ENCODE peak calls at places on chromosomes 1 and 21, in eight cellular contexts. L is IMR-90, U is fibroblast of lung, J is mammary epithelial cell, T is trophoblast cell, C is neural progenitor cell, H is endodermal cell, X is Karpas-422. R is an unnamed sample.

GRCh38 chr21:32795376-32795775 is 23.8 kb upstream of the PAXBP1 start:
- DNase-seq in L (no peak), U (no peak), J (no peak), T (no peak), C (no peak), H (no peak), X (no peak), R (no peak)

GRCh38 chr1:228668553-228669400 is 66.5 kb upstream of the RHOU start:
- DNase-seq in L (peak; percentile 42), U (peak; percentile 50), J (no peak), T (no peak), C (no peak), H (no peak), X (no peak), R (peak; percentile 56)

GRCh38 chr1:35564037-35564883 is 6.7 kb downstream of the NCDN start:
- DNase-seq in L (peak; percentile 78), U (peak; percentile 79), J (peak; percentile 71), T (peak; percentile 66), C (peak; percentile 88), H (peak; percentile 95), X (peak; percentile 91), R (peak; percentile 90)

GRCh38 chr1:215704089-215704860 is 137.2 kb downstream of the KCTD3 start:
- DNase-seq in L (peak; percentile 66), U (peak; percentile 55), J (peak; percentile 44), T (no peak), C (no peak), H (no peak), X (no peak), R (peak; percentile 76)

GRCh38 chr21:43772368-43772870 is 3.7 kb downstream of the CSTB start:
- DNase-seq in L (no peak), U (no peak), J (no peak), T (no peak), C (no peak), H (peak; percentile 65), X (no peak), R (no peak)

GRCh38 chr1:231039161-231040018 is 664 bp downstream of the FAM89A start:
- DNase-seq in L (peak; percentile 37), U (peak; percentile 41), J (peak; percentile 26), T (no peak), C (peak; percentile 75), H (peak; percentile 76), X (peak; percentile 74), R (peak; percentile 78)

GRCh38 chr1:29671957-29672356 is 435.6 kb downstream of the PTPRU start:
- DNase-seq in L (no peak), U (no peak), J (no peak), T (no peak), C (no peak), H (no peak), X (no peak), R (no peak)

GRCh38 chr1:110914676-110915075 is 41.7 kb downstream of the CD53 start:
- DNase-seq in L (peak; percentile 5), U (no peak), J (peak; percentile 11), T (peak; percentile 51), C (no peak), H (no peak), X (no peak), R (no peak)

GRCh38 chr21:36989699-36990507 is 16.6 kb upstream of the RIPPLY3 start:
- DNase-seq in L (peak; percentile 90), U (peak; percentile 93), J (peak; percentile 87), T (peak; percentile 93), C (peak; percentile 96), H (peak; percentile 96), X (peak; percentile 95), R (peak; percentile 96)

GRCh38 chr1:209839875-209840491 is 12.2 kb downstream of the UTP25 start:
- DNase-seq in L (peak; percentile 98), U (peak; percentile 94), J (peak; percentile 95), T (peak; percentile 57), C (no peak), H (no peak), X (no peak), R (peak; percentile 92)

GRCh38 chr1:78227705-78228260 is 182.0 kb downstream of the GIPC2 start:
- DNase-seq in L (peak; percentile 21), U (peak; percentile 48), J (no peak), T (no peak), C (no peak), H (no peak), X (no peak), R (no peak)

GRCh38 chr1:198601936-198602889 is 36.6 kb upstream of the PTPRC start:
- DNase-seq in L (peak; percentile 17), U (no peak), J (no peak), T (no peak), C (no peak), H (no peak), X (no peak), R (no peak)

GRCh38 chr1:162168261-162168660 is 98.8 kb downstream of the NOS1AP start:
- DNase-seq in L (no peak), U (peak; percentile 15), J (no peak), T (no peak), C (no peak), H (no peak), X (no peak), R (no peak)

GRCh38 chr1:205541161-205541886 is 36.9 kb downstream of the CDK18 start:
- DNase-seq in L (no peak), U (no peak), J (no peak), T (no peak), C (no peak), H (peak; percentile 37), X (no peak), R (no peak)

GRCh38 chr1:43708006-43708412 is 673 bp downstream of the ST3GAL3 start:
- DNase-seq in L (peak; percentile 57), U (peak; percentile 33), J (no peak), T (no peak), C (no peak), H (no peak), X (peak; percentile 66), R (peak; percentile 72)

GRCh38 chr1:189619682-189620332 is 857.9 kb downstream of the BRINP3 start:
- DNase-seq in L (peak; percentile 93), U (peak; percentile 86), J (peak; percentile 94), T (no peak), C (no peak), H (no peak), X (no peak), R (peak; percentile 86)

GRCh38 chr1:24867064-24867870 is 62.8 kb downstream of the RUNX3 start:
- DNase-seq in L (no peak), U (no peak), J (no peak), T (no peak), C (no peak), H (no peak), X (no peak), R (no peak)

GRCh38 chr1:158180741-158181576 is at the start of gene CD1D:
- DNase-seq in L (no peak), U (peak; percentile 25), J (peak; percentile 27), T (no peak), C (peak; percentile 77), H (peak; percentile 84), X (peak; percentile 72), R (peak; percentile 36)

GRCh38 chr1:21567241-21568005 is 58.2 kb downstream of the ALPL start:
- DNase-seq in L (peak; percentile 92), U (peak; percentile 24), J (peak; percentile 17), T (no peak), C (no peak), H (no peak), X (no peak), R (peak; percentile 41)

GRCh38 chr1:82227286-82227685 is 426.6 kb downstream of the ADGRL2 start:
- DNase-seq in L (no peak), U (no peak), J (no peak), T (no peak), C (no peak), H (no peak), X (no peak), R (no peak)
- H3K9ac ChIP-seq in L (no peak overlapping the region), U (no peak overlapping the region), J (no peak overlapping the region), T (no peak overlapping the region), C (no peak overlapping the region), H (no peak overlapping the region), X (no peak overlapping the region), R (peak overlapping the region; percentile 2)

GRCh38 chr21:34128124-34128523 is 54.7 kb downstream of the MRPS6 start:
- DNase-seq in L (no peak), U (no peak), J (no peak), T (no peak), C (peak; percentile 12), H (peak; percentile 53), X (no peak), R (no peak)

GRCh38 chr21:34129971-34130597 is 56.7 kb downstream of the MRPS6 start:
- DNase-seq in L (peak; percentile 48), U (peak; percentile 21), J (no peak), T (no peak), C (peak; percentile 65), H (peak; percentile 81), X (no peak), R (peak; percentile 65)

GRCh38 chr21:34128674-34129038 is 55.3 kb downstream of the MRPS6 start:
- DNase-seq in L (no peak), U (no peak), J (no peak), T (no peak), C (no peak), H (no peak), X (no peak), R (no peak)

GRCh38 chr21:34130598-34130985 is 57.2 kb downstream of the MRPS6 start:
- DNase-seq in L (no peak), U (no peak), J (no peak), T (no peak), C (no peak), H (no peak), X (no peak), R (no peak)

DNA sequence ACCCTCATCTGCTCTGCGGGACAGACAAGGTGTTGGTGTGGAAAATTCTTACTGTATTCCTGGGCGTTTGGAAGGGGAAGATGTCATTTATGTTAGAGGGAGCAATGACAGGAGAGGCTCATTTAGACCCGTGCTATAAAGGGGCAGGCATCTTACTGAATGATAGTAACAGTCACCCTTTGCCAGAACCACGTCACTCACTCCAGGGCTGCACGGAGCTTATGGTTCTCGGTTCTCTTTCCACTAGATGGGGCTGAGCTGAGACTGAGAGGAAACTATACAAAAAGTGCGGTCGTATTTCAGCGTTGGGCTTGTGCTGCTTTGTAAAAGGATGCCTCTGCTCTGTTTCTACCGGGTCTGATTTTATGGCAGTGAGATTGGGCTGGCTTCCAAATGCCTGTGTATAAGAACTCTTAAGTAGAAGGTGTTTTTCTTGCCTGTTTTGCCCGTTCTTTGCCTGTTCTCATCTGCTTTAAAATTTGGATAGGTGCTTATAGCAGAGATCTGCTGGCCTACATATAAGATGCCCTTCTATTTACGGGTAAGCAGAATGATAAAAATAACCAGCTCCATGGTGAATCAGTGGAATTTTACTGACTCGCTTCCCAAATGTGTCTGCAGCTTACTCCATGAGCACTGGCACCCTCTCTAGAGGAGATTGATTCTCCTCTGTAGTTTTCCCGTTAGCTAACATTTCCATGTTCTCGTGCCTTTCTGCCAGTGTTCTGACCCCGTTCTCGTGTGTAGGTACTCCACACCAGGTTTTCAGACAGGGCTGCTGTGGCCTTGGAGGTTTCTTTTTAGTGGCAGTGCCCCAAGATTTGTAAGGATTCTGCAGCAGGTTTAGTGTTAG is 55.9 kb downstream of the MRPS6 start:
- DNase-seq in L (peak; percentile 92), U (peak; percentile 92), J (peak; percentile 41), T (no peak), C (peak; percentile 73), H (peak; percentile 67), X (no peak), R (peak; percentile 96)
- H3K4me3 ChIP-seq in L (peak overlapping the region; percentile 20), U (peak overlapping the region; percentile 11), J (no peak overlapping the region), T (no peak overlapping the region), C (peak overlapping the region; percentile 28), H (peak overlapping the region; percentile 59), X (no peak overlapping the region), R (peak overlapping the region; percentile 73)

GRCh38 chr1:10724511-10724910 is 71.9 kb downstream of the CASZ1 start:
- DNase-seq in L (no peak), U (no peak), J (no peak), T (no peak), C (no peak), H (no peak), X (no peak), R (no peak)
- H3K27me3 ChIP-seq in L (peaks cover 43% of the 10 kb centered on the region), U (no peaks in the 10 kb centered on the region), J (no peaks in the 10 kb centered on the region), T (no peaks in the 10 kb centered on the region), C (no peaks in the 10 kb centered on the region), H (no peaks in the 10 kb centered on the region), X (no peaks in the 10 kb centered on the region), R (peaks cover 61% of the 10 kb centered on the region)

GRCh38 chr1:243255791-243256512 is at the start of gene SDCCAG8:
- DNase-seq in L (peak; percentile 100), U (peak; percentile 100), J (peak; percentile 99), T (peak; percentile 100), C (peak; percentile 99), H (peak; percentile 99), X (peak; percentile 99), R (peak; percentile 100)
- H3K9ac ChIP-seq in L (peak within 1 kb of the TSS; percentile 86), U (peak within 1 kb of the TSS; percentile 84), J (peak within 1 kb of the TSS; percentile 70), T (peak within 1 kb of the TSS; percentile 98), C (peak within 1 kb of the TSS; percentile 57), H (peak within 1 kb of the TSS; percentile 56), X (peak within 1 kb of the TSS; percentile 81), R (peak within 1 kb of the TSS; percentile 99)